ENCODE peak calls at places on chromosomes 2 and 18, in five cellular contexts. One of them, this sample, is unnamed.

GRCh38 chr2:45121236-45121927 is 112.1 kb upstream of the SIX2 start:
- DNase-seq in astrocyte of the spinal cord: no peak
- DNase-seq in IMR-90: no peak
- DNase-seq in GM12891: no peak
- DNase-seq in AG09319: no peak
- DNase-seq in this sample: no peak

GRCh38 chr2:171210864-171211431 is 50.3 kb upstream of the TLK1 start:
- DNase-seq in astrocyte of the spinal cord: no peak
- DNase-seq in IMR-90: peak
- DNase-seq in GM12891: peak
- DNase-seq in AG09319: no peak
- DNase-seq in this sample: no peak

GRCh38 chr18:36511791-36512352 is 214.4 kb downstream of the FHOD3 start:
- DNase-seq in astrocyte of the spinal cord: no peak
- DNase-seq in IMR-90: no peak
- DNase-seq in GM12891: no peak
- DNase-seq in AG09319: no peak
- DNase-seq in this sample: no peak

GRCh38 chr2:167843203-167843602 is 404.2 kb downstream of the STK39 start:
- DNase-seq in astrocyte of the spinal cord: no peak
- DNase-seq in IMR-90: no peak
- DNase-seq in GM12891: no peak
- DNase-seq in AG09319: no peak
- DNase-seq in this sample: no peak

GRCh38 chr18:13616041-13616440 is 110.3 kb downstream of the FAM210A start:
- DNase-seq in astrocyte of the spinal cord: no peak
- DNase-seq in IMR-90: no peak
- DNase-seq in GM12891: no peak
- DNase-seq in AG09319: no peak
- DNase-seq in this sample: peak

GRCh38 chr2:235357881-235358280 is 136.0 kb upstream of the AGAP1 start:
- DNase-seq in astrocyte of the spinal cord: no peak
- DNase-seq in IMR-90: no peak
- DNase-seq in GM12891: no peak
- DNase-seq in AG09319: no peak
- DNase-seq in this sample: no peak

GRCh38 chr2:42383855-42384530 is 23.0 kb upstream of the COX7A2L start:
- DNase-seq in astrocyte of the spinal cord: no peak
- DNase-seq in IMR-90: no peak
- DNase-seq in GM12891: no peak
- DNase-seq in AG09319: no peak
- DNase-seq in this sample: no peak

GRCh38 chr18:9082763-9083510 is 19.6 kb upstream of the NDUFV2 start:
- DNase-seq in astrocyte of the spinal cord: no peak
- DNase-seq in IMR-90: no peak
- DNase-seq in GM12891: no peak
- DNase-seq in AG09319: no peak
- DNase-seq in this sample: no peak

GRCh38 chr2:241816431-241817121 is 7.6 kb downstream of the NEU4 start:
- DNase-seq in astrocyte of the spinal cord: no peak
- DNase-seq in IMR-90: no peak
- DNase-seq in GM12891: peak
- DNase-seq in AG09319: no peak
- DNase-seq in this sample: peak

GRCh38 chr2:73984922-73985317 is 210 bp downstream of the TET3 start:
- DNase-seq in astrocyte of the spinal cord: no peak
- DNase-seq in IMR-90: no peak
- DNase-seq in GM12891: peak
- DNase-seq in AG09319: no peak
- DNase-seq in this sample: peak

GRCh38 chr18:35155403-35156117 is 85.3 kb upstream of the ZNF397 start:
- DNase-seq in astrocyte of the spinal cord: peak
- DNase-seq in IMR-90: peak
- DNase-seq in GM12891: no peak
- DNase-seq in AG09319: no peak
- DNase-seq in this sample: no peak

GRCh38 chr2:109217362-109218086 is 88.5 kb downstream of the SH3RF3 start:
- DNase-seq in astrocyte of the spinal cord: peak
- DNase-seq in IMR-90: peak
- DNase-seq in GM12891: no peak
- DNase-seq in AG09319: peak
- DNase-seq in this sample: no peak

GRCh38 chr2:3656762-3657691 is 973 bp upstream of the ALLC start:
- DNase-seq in astrocyte of the spinal cord: peak
- DNase-seq in IMR-90: peak
- DNase-seq in GM12891: no peak
- DNase-seq in AG09319: no peak
- DNase-seq in this sample: peak

GRCh38 chr2:69208023-69208595 is 178.9 kb downstream of the GFPT1 start:
- DNase-seq in astrocyte of the spinal cord: no peak
- DNase-seq in IMR-90: no peak
- DNase-seq in GM12891: no peak
- DNase-seq in AG09319: no peak
- DNase-seq in this sample: no peak

GRCh38 chr18:3456686-3457069 is 6.7 kb downstream of the TGIF1 start:
- DNase-seq in astrocyte of the spinal cord: peak
- DNase-seq in IMR-90: no peak
- DNase-seq in GM12891: no peak
- DNase-seq in AG09319: no peak
- DNase-seq in this sample: no peak

This sample was measured in osteoblast.